ENCODE peak calls at places on chromosome 22, in four cellular contexts. P, C, N and K are unnamed samples.

GRCh38 chr22:32828150-32828549 is 26.6 kb downstream of the TIMP3 start:
- DNase-seq in N (no peak), P (no peak), C (no peak), K (no peak)

GRCh38 chr22:17878970-17879369 is 104.7 kb upstream of the BID start:
- DNase-seq in P (no peak), N (no peak), C (no peak), K (no peak)

GRCh38 chr22:30198152-30198845 is 48.3 kb downstream of the LIF start:
- DNase-seq in P (no peak), N (no peak), C (no peak), K (no peak)

GRCh38 chr22:38958359-38958943 is 1.0 kb downstream of the APOBEC3A start:
- DNase-seq in P (no peak), C (no peak), N (no peak), K (no peak)

GRCh38 chr22:42171946-42172345 is 41.3 kb upstream of the CYP2D6 start:
- DNase-seq in N (no peak), P (no peak), C (no peak), K (no peak)

GRCh38 chr22:18950141-18950540 is 14.0 kb upstream of the PRODH start:
- DNase-seq in N (no peak), P (no peak), C (no peak), K (no peak)

GRCh38 chr22:45425531-45426265 is 12.2 kb downstream of the RIBC2 start:
- DNase-seq in N (no peak), C (no peak), P (no peak), K (no peak)

GRCh38 chr22:23450434-23450795 is 129.7 kb downstream of the IGLL1 start:
- DNase-seq in C (no peak), N (no peak), P (no peak), K (no peak)

GRCh38 chr22:20751185-20751851 is 22.6 kb upstream of the SERPIND1 start:
- DNase-seq in N (no peak), P (no peak), C (no peak), K (peak; percentile 44)

GRCh38 chr22:38718414-38718813 is 12.7 kb downstream of the GTPBP1 start:
- DNase-seq in P (no peak), C (peak; percentile 85), N (no peak), K (peak; percentile 91)

GRCh38 chr22:28299760-28300159 is 379.9 kb downstream of the TTC28 start:
- DNase-seq in P (no peak), C (no peak), N (no peak), K (no peak)

GRCh38 chr22:50063589-50064393 is 5.7 kb upstream of the TTLL8 start:
- DNase-seq in P (no peak), C (no peak), N (no peak), K (no peak)

GRCh38 chr22:42907404-42908081 is 50.5 kb upstream of the ARFGAP3 start:
- DNase-seq in P (no peak), C (no peak), N (no peak), K (no peak)

GRCh38 chr22:19289475-19290161 is 1.9 kb downstream of the CLTCL1 start:
- DNase-seq in N (no peak), P (no peak), C (peak; percentile 62), K (no peak)

GRCh38 chr22:41963453-41964105 is 5.7 kb upstream of the SEPTIN3 start:
- DNase-seq in N (no peak), C (no peak), P (no peak), K (no peak)

GRCh38 chr22:38257170-38257569 is 15.6 kb downstream of the TMEM184B start:
- DNase-seq in N (peak; percentile 51), P (no peak), C (peak; percentile 29), K (peak; percentile 36)

GRCh38 chr22:30104501-30105156 is 24.4 kb downstream of the HORMAD2 start:
- DNase-seq in P (no peak), N (no peak), C (peak; percentile 12), K (no peak)

GRCh38 chr22:31106651-31107205 is 640 bp downstream of the SELENOM start:
- DNase-seq in P (no peak), N (no peak), C (no peak), K (no peak)

GRCh38 chr22:19757140-19757984 is 3.2 kb upstream of the TBX1 start:
- DNase-seq in C (no peak), N (no peak), P (no peak), K (no peak)

GRCh38 chr22:47161631-47162030 is 399.2 kb downstream of the TBC1D22A start:
- DNase-seq in N (no peak), C (no peak), P (no peak), K (no peak)

GRCh38 chr22:32788884-32789624 is 12.5 kb upstream of the TIMP3 start:
- DNase-seq in C (no peak), P (no peak), N (peak; percentile 79), K (no peak)

GRCh38 chr22:29938285-29938693 is 55.3 kb downstream of the MTMR3 start:
- DNase-seq in N (no peak), P (no peak), C (no peak), K (no peak)

GRCh38 chr22:22920104-22920654 is 32.6 kb downstream of the IGLL5 start:
- DNase-seq in N (no peak), P (no peak), C (no peak), K (no peak)

GRCh38 chr22:44102856-44103255 is 77.9 kb upstream of the PARVG start:
- DNase-seq in C (no peak), N (no peak), P (no peak), K (no peak)

GRCh38 chr22:36423461-36424404 is 36.0 kb upstream of the MYH9 start:
- DNase-seq in P (no peak), N (no peak), C (no peak), K (no peak)

GRCh38 chr22:44063462-44064371 is 39.6 kb downstream of the PARVB start:
- DNase-seq in N (no peak), C (no peak), P (no peak), K (no peak)

GRCh38 chr22:48754611-48755331 is 1072.9 kb downstream of the BRD1 start:
- DNase-seq in C (no peak), N (no peak), P (no peak), K (no peak)

GRCh38 chr22:49523374-49524008 is 304.2 kb downstream of the BRD1 start:
- DNase-seq in C (no peak), N (no peak), P (no peak), K (no peak)

GRCh38 chr22:27132400-27132799 is 475.0 kb downstream of the MIAT start:
- DNase-seq in C (no peak), N (no peak), P (no peak), K (no peak)

GRCh38 chr22:38316340-38317236 is 645 bp downstream of the CSNK1E start:
- DNase-seq in P (peak; percentile 37), C (no peak), N (no peak), K (peak; percentile 46)

GRCh38 chr22:46355369-46355995 is 20.0 kb downstream of the TRMU start:
- DNase-seq in C (peak; percentile 67), N (peak; percentile 47), P (peak; percentile 67), K (peak; percentile 88)

GRCh38 chr22:36757608-36758220 is 18.2 kb downstream of the IFT27 start:
- DNase-seq in P (peak; percentile 68), C (peak; percentile 65), N (peak; percentile 57), K (peak; percentile 34)

GRCh38 chr22:49373289-49373666 is 454.4 kb downstream of the BRD1 start:
- DNase-seq in P (no peak), N (no peak), C (no peak), K (no peak)